ENCODE peak calls at places on chromosomes 13 and 19, in four cellular contexts. One of them, this sample, is unnamed.

GRCh38 chr19:55652311-55653078 is 2.3 kb upstream of the U2AF2 start:
- DNase-seq in HL-60: no peak
- DNase-seq in K562: no peak
- DNase-seq in GM12878: no peak
- DNase-seq in this sample: no peak

GRCh38 chr13:107209811-107210210 is 641.9 kb upstream of the ARGLU1 start:
- DNase-seq in GM12878: no peak
- DNase-seq in HL-60: no peak
- DNase-seq in K562: no peak
- DNase-seq in this sample: no peak

GRCh38 chr19:1261863-1262686 is 7.1 kb upstream of the CIRBP start:
- DNase-seq in K562: no peak
- DNase-seq in HL-60: no peak
- DNase-seq in GM12878: no peak
- DNase-seq in this sample: no peak

GRCh38 chr19:40165362-40165937 is 25.8 kb upstream of the MAP3K10 start:
- DNase-seq in GM12878: no peak
- DNase-seq in HL-60: peak
- DNase-seq in K562: peak
- DNase-seq in this sample: peak

GRCh38 chr19:4624733-4625362 is 14.5 kb upstream of the TNFAIP8L1 start:
- DNase-seq in GM12878: no peak
- DNase-seq in HL-60: no peak
- DNase-seq in K562: peak
- DNase-seq in this sample: no peak

GRCh38 chr13:28408235-28408848 is 86.6 kb downstream of the FLT1 start:
- DNase-seq in GM12878: no peak
- DNase-seq in HL-60: no peak
- DNase-seq in K562: peak
- DNase-seq in this sample: no peak

GRCh38 chr19:4758082-4758481 is 33.5 kb upstream of the FEM1A start:
- DNase-seq in K562: no peak
- DNase-seq in HL-60: no peak
- DNase-seq in GM12878: no peak
- DNase-seq in this sample: no peak

GRCh38 chr19:35642312-35642711 is 767 bp downstream of the ETV2 start:
- DNase-seq in HL-60: no peak
- DNase-seq in GM12878: no peak
- DNase-seq in K562: no peak
- DNase-seq in this sample: no peak

GRCh38 chr19:55391191-55391670 is 5.5 kb downstream of the RPL28 start:
- DNase-seq in HL-60: no peak
- DNase-seq in K562: no peak
- DNase-seq in GM12878: no peak
- DNase-seq in this sample: no peak

GRCh38 chr13:78309497-78310180 is 293.7 kb downstream of the POU4F1 start:
- DNase-seq in K562: no peak
- DNase-seq in GM12878: no peak
- DNase-seq in HL-60: no peak
- DNase-seq in this sample: no peak

GRCh38 chr19:46287585-46287984 is 9.3 kb upstream of the HIF3A start:
- DNase-seq in K562: peak
- DNase-seq in HL-60: peak
- DNase-seq in GM12878: no peak
- DNase-seq in this sample: no peak

GRCh38 chr19:46289724-46290619 is 6.9 kb upstream of the HIF3A start:
- DNase-seq in HL-60: no peak
- DNase-seq in GM12878: no peak
- DNase-seq in K562: no peak
- DNase-seq in this sample: no peak

GRCh38 chr19:46291829-46292228 is 5.0 kb upstream of the HIF3A start:
- DNase-seq in K562: no peak
- DNase-seq in GM12878: no peak
- DNase-seq in HL-60: no peak
- DNase-seq in this sample: no peak

GRCh38 chr19:46284635-46285034 is 12.2 kb upstream of the HIF3A start:
- DNase-seq in HL-60: no peak
- DNase-seq in K562: no peak
- DNase-seq in GM12878: no peak
- DNase-seq in this sample: no peak

GRCh38 chr19:46288896-46289588 is 7.8 kb upstream of the HIF3A start:
- DNase-seq in GM12878: no peak
- DNase-seq in K562: no peak
- DNase-seq in HL-60: peak
- DNase-seq in this sample: no peak
- TF ChIP-seq SPI1 in GM12878: no peak
- TF ChIP-seq SPI1 in K562: no peak
- TF ChIP-seq SPI1 in HL-60: no peak
- TF ChIP-seq SPI1 in this sample: no peak

GRCh38 chr19:6521718-6522646 is 8.8 kb upstream of the TNFSF9 start:
- DNase-seq in HL-60: no peak
- DNase-seq in K562: peak
- DNase-seq in GM12878: peak
- DNase-seq in this sample: no peak

GRCh38 chr19:6516018-6516658 is 14.0 kb upstream of the TUBB4A start:
- DNase-seq in GM12878: peak
- DNase-seq in K562: peak
- DNase-seq in HL-60: peak
- DNase-seq in this sample: peak

GRCh38 chr19:6519289-6519688 is 11.5 kb upstream of the TNFSF9 start:
- DNase-seq in K562: no peak
- DNase-seq in GM12878: no peak
- DNase-seq in HL-60: no peak
- DNase-seq in this sample: no peak

GRCh38 chr19:6514926-6515325 is 12.8 kb upstream of the TUBB4A start:
- DNase-seq in HL-60: no peak
- DNase-seq in GM12878: no peak
- DNase-seq in K562: no peak
- DNase-seq in this sample: no peak

GRCh38 chr19:6516659-6517291 is 14.1 kb upstream of the TNFSF9 start:
- DNase-seq in HL-60: no peak
- DNase-seq in K562: peak
- DNase-seq in GM12878: no peak
- DNase-seq in this sample: peak
- TF ChIP-seq POLR2AphosphoS5 in HL-60: no peak
- TF ChIP-seq POLR2AphosphoS5 in K562: no peak
- TF ChIP-seq POLR2AphosphoS5 in GM12878: peak
- TF ChIP-seq POLR2AphosphoS5 in this sample: peak

GRCh38 chr13:21849323-21849722 is 178.4 kb downstream of the FGF9 start:
- DNase-seq in GM12878: peak
- DNase-seq in K562: peak
- DNase-seq in HL-60: no peak
- DNase-seq in this sample: peak
- TF ChIP-seq SPI1 in GM12878: no peak
- TF ChIP-seq SPI1 in K562: no peak
- TF ChIP-seq SPI1 in HL-60: no peak
- TF ChIP-seq SPI1 in this sample: no peak

GRCh38 chr19:13024958-13025653 is 29.8 kb downstream of the NFIX start:
- DNase-seq in GM12878: no peak
- DNase-seq in K562: no peak
- DNase-seq in HL-60: no peak
- DNase-seq in this sample: no peak

GRCh38 chr19:13022111-13022858 is 27.0 kb downstream of the NFIX start:
- DNase-seq in HL-60: no peak
- DNase-seq in K562: no peak
- DNase-seq in GM12878: no peak
- DNase-seq in this sample: no peak

GRCh38 chr19:13023666-13024065 is 28.4 kb downstream of the NFIX start:
- DNase-seq in K562: peak
- DNase-seq in HL-60: no peak
- DNase-seq in GM12878: no peak
- DNase-seq in this sample: no peak

GRCh38 chr19:13024126-13024957 is 29.1 kb downstream of the NFIX start:
- DNase-seq in K562: no peak
- DNase-seq in GM12878: no peak
- DNase-seq in HL-60: no peak
- DNase-seq in this sample: no peak

GRCh38 chr19:13022859-13023636 is 27.8 kb downstream of the NFIX start:
- DNase-seq in HL-60: peak
- DNase-seq in GM12878: no peak
- DNase-seq in K562: peak
- DNase-seq in this sample: no peak
- TF ChIP-seq POLR2AphosphoS5 in HL-60: no peak
- TF ChIP-seq POLR2AphosphoS5 in GM12878: no peak
- TF ChIP-seq POLR2AphosphoS5 in K562: no peak
- TF ChIP-seq POLR2AphosphoS5 in this sample: no peak

GRCh38 chr19:10641248-10641647 is 12.9 kb upstream of the ILF3 start:
- DNase-seq in K562: no peak
- DNase-seq in HL-60: no peak
- DNase-seq in GM12878: no peak
- DNase-seq in this sample: no peak

GRCh38 chr19:10642473-10642872 is 11.7 kb upstream of the ILF3 start:
- DNase-seq in K562: no peak
- DNase-seq in GM12878: no peak
- DNase-seq in HL-60: no peak
- DNase-seq in this sample: no peak

GRCh38 chr19:10637894-10638293 is 12.5 kb downstream of the SLC44A2 start:
- DNase-seq in GM12878: no peak
- DNase-seq in HL-60: no peak
- DNase-seq in K562: no peak
- DNase-seq in this sample: no peak

GRCh38 chr19:10640361-10640760 is 13.8 kb upstream of the ILF3 start:
- DNase-seq in HL-60: no peak
- DNase-seq in K562: no peak
- DNase-seq in GM12878: no peak
- DNase-seq in this sample: no peak

DNA sequence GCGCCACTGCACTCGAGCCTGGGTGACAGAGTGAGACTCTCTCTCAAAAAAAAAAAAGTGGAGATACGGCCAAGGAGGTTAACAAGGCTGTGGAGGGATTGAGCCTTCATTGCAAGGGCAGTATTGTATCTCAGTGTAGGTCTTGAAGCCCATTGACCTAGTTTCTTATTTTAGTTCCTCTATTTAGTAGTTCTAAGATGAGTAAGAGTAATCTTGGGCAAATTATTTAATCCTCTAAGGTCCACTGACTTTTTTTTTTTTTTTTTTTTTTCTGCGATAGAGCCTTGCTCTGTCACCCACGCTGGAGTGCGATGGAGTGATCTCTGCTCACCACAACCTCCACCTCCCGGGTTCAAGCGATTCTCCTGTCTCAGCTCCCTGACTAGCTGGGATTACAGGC is 14.3 kb upstream of the ILF3 start:
- DNase-seq in HL-60: no peak
- DNase-seq in GM12878: peak
- DNase-seq in K562: no peak
- DNase-seq in this sample: peak
- TF ChIP-seq SPI1 in HL-60: no peak
- TF ChIP-seq SPI1 in GM12878: no peak
- TF ChIP-seq SPI1 in K562: no peak
- TF ChIP-seq SPI1 in this sample: no peak

DNA sequence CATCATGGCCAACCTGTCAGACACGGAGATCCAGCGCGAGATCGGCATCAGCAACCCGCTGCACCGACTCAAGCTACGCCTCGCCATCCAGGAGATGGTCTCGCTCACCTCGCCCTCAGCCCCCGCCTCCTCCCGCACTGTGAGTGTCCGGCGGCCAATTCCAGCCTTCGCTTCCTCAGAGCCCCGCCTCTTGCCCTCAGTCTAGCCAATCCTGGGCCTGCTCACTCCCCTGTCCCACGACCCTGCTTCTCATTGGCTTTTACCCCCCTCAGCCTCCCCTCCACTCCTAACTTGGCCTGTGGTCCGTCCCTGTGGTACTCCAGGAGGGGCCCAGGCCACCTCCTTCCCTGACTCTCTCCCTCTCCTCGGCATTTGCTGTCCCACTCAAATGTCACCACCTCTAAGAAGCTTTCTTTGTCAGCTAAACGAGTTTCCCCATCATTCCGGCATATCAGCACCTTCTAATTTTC is 12.3 kb downstream of the HRC start:
- DNase-seq in K562: peak
- DNase-seq in GM12878: no peak
- DNase-seq in HL-60: no peak
- DNase-seq in this sample: no peak
- TF ChIP-seq POLR2AphosphoS5 in K562: no peak
- TF ChIP-seq POLR2AphosphoS5 in GM12878: no peak
- TF ChIP-seq POLR2AphosphoS5 in HL-60: no peak
- TF ChIP-seq POLR2AphosphoS5 in this sample: no peak

This sample was measured in GM12891.